ENCODE peak calls at places on chromosomes 12 and 14, in ten cellular contexts. P is fibroblast of lung, O is ovary, D is IMR-90, J is colonic mucosa, Y is transverse colon, K is body of pancreas, R is OCI-LY7, H is left ventricle myocardium inferior, M is BE2C. N is an unnamed sample.
A peak's percentile ranks its signal among the peaks of the same experiment; 100 is the strongest.

GRCh38 chr14:34935552-34935951 is 47.2 kb upstream of the SRP54 start:
- DNase-seq in P (no peak), O (no peak), D (no peak), J (no peak), Y (no peak), K (no peak), R (no peak), H (no peak), M (no peak), N (no peak)

GRCh38 chr12:9634177-9634803 is 26.6 kb upstream of the KLRB1 start:
- DNase-seq in P (peak; percentile 28), O (no peak), D (peak; percentile 47), J (peak; percentile 75), Y (peak; percentile 73), K (peak; percentile 61), R (peak; percentile 83), H (no peak), M (peak; percentile 51), N (no peak)

GRCh38 chr12:14219156-14219555 is 146.3 kb upstream of the ATF7IP start:
- DNase-seq in P (no peak), O (no peak), D (no peak), J (peak; percentile 50), Y (peak; percentile 27), K (no peak), R (no peak), H (no peak), M (no peak), N (no peak)

GRCh38 chr12:12510141-12510540 is 52.5 kb downstream of the DUSP16 start:
- DNase-seq in P (peak; percentile 88), O (no peak), D (peak; percentile 92), J (no peak), Y (no peak), K (no peak), R (no peak), H (no peak), M (no peak), N (no peak)

GRCh38 chr12:1593232-1594044 is 943 bp downstream of the FBXL14 start:
- DNase-seq in P (peak; percentile 36), O (peak; percentile 34), D (no peak), J (peak; percentile 68), Y (peak; percentile 74), K (peak; percentile 67), R (peak; percentile 83), H (peak; percentile 48), M (peak; percentile 52), N (no peak)

GRCh38 chr14:68208726-68209125 is 389.1 kb downstream of the RAD51B start:
- DNase-seq in P (no peak), O (no peak), D (no peak), J (no peak), Y (no peak), K (no peak), R (no peak), H (no peak), M (no peak), N (no peak)

GRCh38 chr12:84376320-84376719 is 536.3 kb downstream of the SLC6A15 start:
- DNase-seq in P (no peak), O (no peak), D (no peak), J (no peak), Y (no peak), K (no peak), R (no peak), H (no peak), M (no peak), N (no peak)

GRCh38 chr12:22627351-22627750 is 2.4 kb downstream of the ETNK1 start:
- DNase-seq in P (no peak), O (no peak), D (no peak), J (no peak), Y (no peak), K (no peak), R (peak; percentile 4), H (no peak), M (no peak), N (no peak)

GRCh38 chr14:68520637-68521556 is 272.0 kb downstream of the ZFP36L1 start:
- DNase-seq in P (peak; percentile 44), O (no peak), D (no peak), J (no peak), Y (peak; percentile 62), K (peak; percentile 87), R (no peak), H (no peak), M (no peak), N (no peak)

GRCh38 chr12:124296295-124296915 is 1.5 kb downstream of the RFLNA start:
- DNase-seq in P (no peak), O (no peak), D (no peak), J (peak; percentile 90), Y (peak; percentile 86), K (no peak), R (no peak), H (no peak), M (no peak), N (no peak)

GRCh38 chr14:90720336-90720735 is 95.9 kb downstream of the TTC7B start:
- DNase-seq in P (no peak), O (no peak), D (peak; percentile 81), J (no peak), Y (no peak), K (no peak), R (no peak), H (no peak), M (peak; percentile 47), N (no peak)

GRCh38 chr14:22002860-22003284 is 329.3 kb upstream of the OR4E1 start:
- DNase-seq in P (no peak), O (no peak), D (no peak), J (no peak), Y (peak; percentile 22), K (no peak), R (peak; percentile 31), H (no peak), M (peak; percentile 18), N (no peak)

GRCh38 chr12:122172262-122172939 is 1.6 kb downstream of the IL31 start:
- DNase-seq in P (no peak), O (no peak), D (no peak), J (no peak), Y (no peak), K (no peak), R (no peak), H (no peak), M (no peak), N (no peak)

GRCh38 chr12:5586201-5586600 is 154.3 kb downstream of the NTF3 start:
- DNase-seq in P (peak; percentile 52), O (no peak), D (peak; percentile 71), J (peak; percentile 38), Y (no peak), K (no peak), R (no peak), H (no peak), M (no peak), N (no peak)

GRCh38 chr14:94769413-94770250 is at the start of gene GSC:
- DNase-seq in P (peak; percentile 43), O (no peak), D (peak; percentile 5), J (no peak), Y (peak; percentile 17), K (peak; percentile 49), R (no peak), H (peak; percentile 26), M (peak; percentile 45), N (no peak)

GRCh38 chr12:76080729-76081415 is 3.6 kb downstream of the NAP1L1 start:
- DNase-seq in P (peak; percentile 18), O (no peak), D (no peak), J (no peak), Y (no peak), K (no peak), R (peak; percentile 51), H (no peak), M (peak; percentile 49), N (no peak)
- TF ChIP-seq CTCF in P (no peak), O (no peak), D (peak; percentile 37), J (no peak), Y (no peak), K (no peak), R (peak; percentile 69), H (no peak), M (peak; percentile 56), N (no peak)

GRCh38 chr14:75084513-75084912 is 15.1 kb downstream of the ZC2HC1C start:
- DNase-seq in P (no peak), O (no peak), D (no peak), J (peak; percentile 23), Y (peak; percentile 24), K (peak; percentile 22), R (no peak), H (no peak), M (no peak), N (no peak)
- H3K36me3 ChIP-seq in P (peaks cover 6% of the 10 kb centered on the region), O (no peaks in the 10 kb centered on the region), D (peaks cover 29% of the 10 kb centered on the region), J (peaks cover 16% of the 10 kb centered on the region), Y (no peaks in the 10 kb centered on the region), K (peaks cover 21% of the 10 kb centered on the region), R (peaks cover 74% of the 10 kb centered on the region), H (peaks cover 62% of the 10 kb centered on the region), M (peaks cover 56% of the 10 kb centered on the region), N (peaks cover 8% of the 10 kb centered on the region)

DNA sequence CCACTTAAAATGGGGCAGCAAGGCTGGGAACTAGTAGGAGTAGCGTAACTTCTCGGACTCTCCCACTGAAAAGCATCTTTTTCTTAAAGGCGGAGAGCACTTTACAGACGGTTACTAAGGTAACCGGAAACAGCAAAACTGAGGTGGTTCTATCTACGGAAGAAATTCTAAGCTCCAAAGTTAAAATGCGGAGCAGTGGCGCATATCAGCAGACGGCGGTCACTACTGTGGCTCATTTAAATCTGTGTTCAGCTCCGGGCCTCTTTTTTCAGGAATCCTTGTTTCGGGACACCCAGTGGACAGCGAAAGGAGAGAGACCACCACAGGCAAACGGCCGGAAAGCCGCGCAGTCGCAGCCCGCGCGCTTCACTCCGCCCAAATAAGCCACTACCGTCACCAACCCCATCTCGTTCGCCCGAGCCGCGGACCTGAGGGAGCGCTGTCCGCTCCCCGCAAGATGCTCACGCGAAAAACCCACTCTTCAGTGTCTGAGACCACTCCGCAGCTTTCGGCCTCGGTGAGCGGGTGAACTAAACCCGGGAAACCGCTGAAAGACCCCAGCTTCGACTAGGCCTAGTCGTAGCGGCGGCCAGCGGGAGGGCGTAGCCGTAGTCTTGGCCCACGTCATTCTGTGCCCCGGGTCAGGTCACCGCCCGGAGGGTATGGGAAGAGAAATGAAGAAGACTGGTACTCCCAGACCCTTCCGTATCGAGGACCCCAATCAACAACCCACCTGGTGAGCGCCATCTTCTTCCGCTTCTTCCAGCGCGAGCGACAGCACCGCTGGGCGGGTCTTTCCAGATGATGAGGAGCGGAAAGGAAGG is at the start of gene SNW1:
- DNase-seq in P (peak; percentile 65), O (peak; percentile 89), D (peak; percentile 95), J (peak; percentile 94), Y (peak; percentile 93), K (peak; percentile 91), R (peak; percentile 96), H (peak; percentile 91), M (peak; percentile 94), N (peak; percentile 76)
- H3K4me3 ChIP-seq in P (peak within 1 kb of the TSS; percentile 100), O (peak within 1 kb of the TSS; percentile 91), D (peak within 1 kb of the TSS; percentile 90), J (peak within 1 kb of the TSS; percentile 97), Y (peak within 1 kb of the TSS; percentile 62), K (peak within 1 kb of the TSS; percentile 71), R (peak within 1 kb of the TSS; percentile 92), H (peak within 1 kb of the TSS; percentile 94), M (peak within 1 kb of the TSS; percentile 99), N (peak within 1 kb of the TSS; percentile 76)

GRCh38 chr12:119705182-119705581 is 37.2 kb downstream of the PRKAB1 start:
- DNase-seq in P (no peak), O (no peak), D (no peak), J (no peak), Y (no peak), K (no peak), R (no peak), H (no peak), M (no peak), N (no peak)
- TF ChIP-seq CTCF in P (no peak), O (no peak), D (no peak), J (no peak), Y (no peak), K (no peak), R (no peak), H (no peak), M (no peak), N (no peak)

N was measured in BJ.